ENCODE peak calls at places on chromosome 6, in nine cellular contexts. R is cardiac muscle cell, B is ovary, D is left lung, V is Peyer's patch, L is heart right ventricle, J is colonic mucosa, M is transverse colon, U is iPS DF 6.9. P is an unnamed sample.

GRCh38 chr6:106608080-106608668 is 21.1 kb downstream of the RTN4IP1 start:
- DNase-seq in V (no peak), M (peak), U (peak), R (peak), B (no peak), J (peak), L (no peak), D (no peak), P (no peak)

GRCh38 chr6:138719011-138719635 is 54.4 kb upstream of the CCDC28A start:
- DNase-seq in V (no peak), U (no peak), D (no peak), R (peak), M (no peak), J (no peak), B (no peak), L (no peak), P (no peak)

GRCh38 chr6:41446132-41446531 is 100.0 kb upstream of the FOXP4 start:
- DNase-seq in B (no peak), M (no peak), J (no peak), V (no peak), R (no peak), D (no peak), U (no peak), L (no peak), P (no peak)

GRCh38 chr6:122799140-122799539 is 10.1 kb downstream of the SMPDL3A start:
- DNase-seq in V (no peak), L (no peak), R (no peak), B (no peak), D (no peak), J (no peak), M (no peak), U (no peak), P (no peak)

GRCh38 chr6:169894377-169894960 is 143.0 kb downstream of the ERMARD start:
- DNase-seq in V (no peak), B (no peak), M (no peak), U (no peak), R (no peak), J (no peak), L (no peak), D (peak), P (no peak)

GRCh38 chr6:81075974-81076373 is 676.5 kb downstream of the TENT5A start:
- DNase-seq in R (peak), M (no peak), V (no peak), J (no peak), B (no peak), L (no peak), U (peak), D (no peak), P (no peak)

GRCh38 chr6:155384343-155384742 is 70.1 kb upstream of the TFB1M start:
- DNase-seq in D (no peak), B (no peak), R (no peak), J (no peak), V (no peak), U (no peak), L (no peak), M (no peak), P (no peak)

GRCh38 chr6:27448456-27448855 is 24.4 kb downstream of the ZNF184 start:
- DNase-seq in U (no peak), R (no peak), J (no peak), V (no peak), L (no peak), B (no peak), M (no peak), D (no peak), P (no peak)

GRCh38 chr6:67393356-67393755 is 1241.7 kb upstream of the ADGRB3 start:
- DNase-seq in B (no peak), U (no peak), R (no peak), M (no peak), L (no peak), J (no peak), D (no peak), V (no peak), P (no peak)

GRCh38 chr6:27275025-27275956 is 27.8 kb downstream of the PRSS16 start:
- DNase-seq in M (no peak), U (no peak), V (no peak), D (no peak), L (no peak), J (no peak), B (no peak), R (no peak), P (no peak)

GRCh38 chr6:159985296-159985940 is 16.5 kb downstream of the IGF2R start:
- DNase-seq in L (no peak), B (no peak), U (no peak), J (no peak), R (peak), V (no peak), M (no peak), D (no peak), P (peak)

GRCh38 chr6:38495922-38496635 is 143.7 kb downstream of the BTBD9 start:
- DNase-seq in L (no peak), U (no peak), R (no peak), J (no peak), D (no peak), B (no peak), V (no peak), M (no peak), P (no peak)

GRCh38 chr6:108364470-108364869 is 69.6 kb downstream of the AFG1L start:
- DNase-seq in V (no peak), B (no peak), U (no peak), D (no peak), L (no peak), M (no peak), R (no peak), J (no peak), P (no peak)

GRCh38 chr6:167341038-167341613 is 16.2 kb downstream of the TTLL2 start:
- DNase-seq in D (no peak), M (no peak), J (no peak), B (no peak), L (no peak), R (no peak), V (no peak), U (no peak), P (no peak)

GRCh38 chr6:90411292-90411781 is 114.7 kb upstream of the BACH2 start:
- DNase-seq in J (no peak), R (no peak), D (no peak), M (no peak), U (no peak), V (no peak), L (no peak), B (no peak), P (no peak)

GRCh38 chr6:149483302-149483701 is 1.5 kb downstream of the ZC3H12D start:
- DNase-seq in D (no peak), M (no peak), V (no peak), B (no peak), J (no peak), L (no peak), U (no peak), R (no peak), P (no peak)

GRCh38 chr6:161850572-161850971 is 576.7 kb upstream of the AGPAT4 start:
- DNase-seq in B (no peak), R (no peak), M (no peak), U (no peak), L (no peak), J (no peak), V (no peak), D (no peak), P (no peak)

GRCh38 chr6:13505345-13505734 is 17.9 kb upstream of the GFOD1 start:
- DNase-seq in L (no peak), R (no peak), U (no peak), V (no peak), M (no peak), D (no peak), B (no peak), J (peak), P (no peak)

GRCh38 chr6:124002377-124003081 is 198.9 kb downstream of the NKAIN2 start:
- DNase-seq in D (no peak), M (no peak), B (no peak), U (no peak), V (no peak), J (no peak), L (no peak), R (no peak), P (peak)

GRCh38 chr6:38375937-38376336 is 263.8 kb downstream of the BTBD9 start:
- DNase-seq in M (no peak), R (no peak), V (no peak), U (no peak), L (no peak), B (no peak), J (no peak), D (no peak), P (no peak)

GRCh38 chr6:64803470-64804166 is 903.4 kb downstream of the EYS start:
- DNase-seq in J (no peak), V (no peak), U (no peak), D (peak), L (no peak), B (no peak), R (no peak), M (no peak), P (peak)

GRCh38 chr6:155850408-155850841 is 394.8 kb upstream of the NOX3 start:
- DNase-seq in R (peak), L (no peak), B (no peak), U (no peak), M (no peak), D (no peak), J (no peak), V (no peak), P (no peak)

GRCh38 chr6:137819740-137820139 is 47.3 kb upstream of the TNFAIP3 start:
- DNase-seq in U (no peak), M (no peak), L (no peak), B (no peak), R (no peak), J (no peak), V (no peak), D (no peak), P (no peak)

GRCh38 chr6:132483779-132484679 is 28.9 kb downstream of the STX7 start:
- DNase-seq in L (no peak), M (peak), J (peak), R (peak), V (no peak), B (peak), U (peak), D (no peak), P (no peak)

GRCh38 chr6:41577865-41578713 is 31.9 kb downstream of the FOXP4 start:
- DNase-seq in D (no peak), J (peak), L (no peak), B (no peak), V (no peak), R (peak), U (no peak), M (no peak), P (no peak)

GRCh38 chr6:32183030-32183429 is 1.0 kb downstream of the AGER start:
- DNase-seq in V (no peak), B (no peak), L (no peak), M (no peak), U (no peak), R (no peak), D (no peak), J (no peak), P (no peak)

GRCh38 chr6:32182617-32183016 is 1.4 kb downstream of the AGER start:
- DNase-seq in B (no peak), V (peak), R (no peak), J (no peak), L (no peak), D (no peak), M (no peak), U (no peak), P (no peak)

GRCh38 chr6:32181148-32181702 is 2.8 kb downstream of the AGER start:
- DNase-seq in V (peak), L (no peak), R (no peak), D (no peak), M (no peak), U (no peak), B (no peak), J (no peak), P (peak)

GRCh38 chr6:32183483-32184083 is 470 bp downstream of the AGER start:
- DNase-seq in B (peak), M (no peak), V (peak), R (no peak), L (no peak), D (peak), U (no peak), J (no peak), P (no peak)

GRCh38 chr6:32181890-32182529 is 2.0 kb downstream of the AGER start:
- DNase-seq in D (no peak), M (no peak), B (no peak), L (no peak), U (no peak), V (peak), R (no peak), J (no peak), P (no peak)
- H3K27ac ChIP-seq in D (peak), M (peak), B (no peak), L (peak), U (no peak), V (no peak), R (peak), J (no peak), P (no peak)

GRCh38 chr6:39884696-39885095 is 49.6 kb downstream of the MOCS1 start:
- DNase-seq in V (no peak), J (no peak), B (no peak), U (no peak), R (peak), L (no peak), D (no peak), M (no peak), P (no peak)

GRCh38 chr6:39889229-39889628 is 45.0 kb downstream of the MOCS1 start:
- DNase-seq in B (no peak), U (no peak), L (no peak), R (no peak), M (no peak), V (no peak), D (no peak), J (no peak), P (no peak)

GRCh38 chr6:39887692-39888450 is 46.4 kb downstream of the MOCS1 start:
- DNase-seq in R (peak), V (no peak), U (no peak), J (peak), D (peak), M (peak), B (peak), L (peak), P (peak)

GRCh38 chr6:39885691-39886090 is 48.6 kb downstream of the MOCS1 start:
- DNase-seq in L (no peak), B (no peak), U (no peak), D (no peak), J (no peak), V (no peak), R (no peak), M (no peak), P (no peak)

GRCh38 chr6:39886871-39887270 is 47.4 kb downstream of the MOCS1 start:
- DNase-seq in V (no peak), J (no peak), L (no peak), R (no peak), U (no peak), D (no peak), B (no peak), M (no peak), P (no peak)
- H3K27ac ChIP-seq in V (peak), J (no peak), L (peak), R (no peak), U (no peak), D (no peak), B (no peak), M (peak), P (peak)

GRCh38 chr6:32796848-32797776 is 19.7 kb downstream of the HLA-DOB start:
- DNase-seq in J (peak), M (peak), L (peak), R (peak), B (peak), V (peak), U (peak), D (peak), P (peak)
- H3K27ac ChIP-seq in J (no peak), M (no peak), L (no peak), R (no peak), B (no peak), V (no peak), U (no peak), D (no peak), P (no peak)

GRCh38 chr6:47048638-47049037 is 6.5 kb upstream of the ADGRF1 start:
- DNase-seq in R (no peak), V (no peak), B (no peak), U (no peak), J (no peak), D (no peak), M (no peak), L (no peak), P (no peak)

GRCh38 chr6:47044418-47044817 is 2.3 kb upstream of the ADGRF1 start:
- DNase-seq in V (no peak), R (peak), J (peak), U (no peak), M (peak), D (no peak), L (no peak), B (no peak), P (no peak)

GRCh38 chr6:47047479-47048411 is 5.6 kb upstream of the ADGRF1 start:
- DNase-seq in B (no peak), D (no peak), J (peak), R (peak), V (peak), U (peak), M (peak), L (no peak), P (peak)

GRCh38 chr6:47042238-47042843 is at the start of gene ADGRF1:
- DNase-seq in J (peak), U (no peak), B (no peak), R (no peak), L (no peak), M (peak), V (no peak), D (no peak), P (no peak)

GRCh38 chr6:47047097-47047478 is 5.0 kb upstream of the ADGRF1 start:
- DNase-seq in R (no peak), D (no peak), M (no peak), B (no peak), V (no peak), L (no peak), J (no peak), U (no peak), P (no peak)
- H3K27ac ChIP-seq in R (no peak), D (peak), M (peak), B (no peak), V (peak), L (no peak), J (no peak), U (no peak), P (no peak)

DNA sequence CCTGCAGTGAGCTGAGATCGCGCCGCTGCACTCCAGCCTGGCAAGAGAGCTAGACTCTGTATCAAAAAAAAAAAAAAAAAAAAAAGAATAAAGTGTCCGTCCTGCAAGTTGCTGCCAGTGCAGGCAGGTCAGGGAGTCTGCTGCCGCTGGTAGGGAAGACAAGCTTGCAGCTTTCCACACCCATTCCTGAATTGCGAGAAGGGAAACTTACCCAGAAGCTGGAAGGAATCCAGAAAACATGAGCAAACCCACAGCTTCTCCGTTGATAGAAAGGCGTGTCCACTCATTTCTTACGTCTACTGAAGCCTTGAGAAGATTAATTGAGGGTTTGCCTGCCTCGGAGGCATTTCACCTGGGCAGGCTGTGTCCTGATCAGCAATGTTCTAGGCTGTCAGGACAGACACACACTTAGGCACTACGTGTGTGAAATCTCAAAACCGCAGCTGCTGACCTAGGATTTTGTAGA is 61.6 kb upstream of the DSP start:
- DNase-seq in U (no peak), M (peak), R (peak), J (peak), D (no peak), V (peak), B (no peak), L (no peak), P (no peak)
- H3K27ac ChIP-seq in U (no peak), M (peak), R (peak), J (peak), D (no peak), V (peak), B (no peak), L (no peak), P (no peak)

DNA sequence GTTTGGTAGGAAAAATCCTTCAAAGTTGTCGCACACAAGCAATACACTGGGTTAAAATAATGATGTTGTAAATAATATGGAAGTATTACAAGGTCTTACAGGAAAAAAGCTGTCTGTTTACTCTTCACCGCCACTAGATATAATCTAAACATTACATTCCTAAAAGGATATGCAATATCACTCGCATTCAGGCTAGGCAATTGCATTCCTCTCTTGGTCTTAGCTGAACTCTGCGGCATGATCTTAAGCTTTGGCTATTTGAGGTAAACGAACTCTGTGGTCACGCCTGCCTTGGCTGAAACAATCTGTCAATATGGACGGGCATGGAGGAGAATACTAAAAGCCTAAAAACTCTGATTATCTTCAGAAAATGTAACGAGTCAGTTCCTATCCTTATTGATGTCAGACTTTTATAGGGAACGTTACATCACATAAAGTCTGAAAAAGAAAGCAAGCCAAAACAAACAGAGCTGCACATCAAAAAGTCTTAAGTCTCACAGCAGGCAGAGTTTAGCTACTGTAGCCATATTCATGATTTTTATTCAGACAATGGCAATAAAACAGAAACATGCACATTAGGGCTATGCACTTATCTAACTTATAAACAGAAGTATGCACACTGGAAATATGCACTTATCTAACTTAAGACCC is 30.8 kb upstream of the FILIP1 start:
- DNase-seq in V (no peak), U (no peak), D (no peak), L (no peak), B (no peak), M (no peak), J (no peak), R (peak), P (no peak)
- H3K27ac ChIP-seq in V (no peak), U (no peak), D (no peak), L (no peak), B (no peak), M (peak), J (no peak), R (no peak), P (no peak)

P was measured in right cardiac atrium.